ENCODE peak calls at places on chromosomes 3 and 15, in five cellular contexts. A, P, S, B and H are unnamed samples.

GRCh38 chr3:57681691-57682090 is 11.2 kb downstream of the DENND6A start:
- DNase-seq in A (no peak), P (no peak), S (no peak), B (no peak), H (no peak)

GRCh38 chr3:151560750-151561149 is 99.9 kb upstream of the IGSF10 start:
- DNase-seq in A (no peak), P (no peak), S (no peak), B (no peak), H (no peak)

GRCh38 chr3:194133661-194134230 is 2.2 kb upstream of the HES1 start:
- DNase-seq in A (no peak), P (peak; percentile 61), S (peak; percentile 67), B (no peak), H (peak; percentile 66)

GRCh38 chr3:53023072-53023823 is 22.6 kb downstream of the SFMBT1 start:
- DNase-seq in A (no peak), P (no peak), S (no peak), B (no peak), H (peak; percentile 14)

GRCh38 chr3:52090620-52091468 is 34.5 kb upstream of the DUSP7 start:
- DNase-seq in A (no peak), P (peak; percentile 40), S (no peak), B (peak; percentile 44), H (no peak)

GRCh38 chr3:108603689-108604088 is 14.2 kb downstream of the DZIP3 start:
- DNase-seq in A (no peak), P (no peak), S (no peak), B (no peak), H (no peak)

GRCh38 chr15:45630958-45631691 is 3.7 kb upstream of the SQOR start:
- DNase-seq in A (no peak), P (no peak), S (no peak), B (no peak), H (peak; percentile 80)

GRCh38 chr3:196985298-196985697 is 16.7 kb upstream of the PIGZ start:
- DNase-seq in A (no peak), P (no peak), S (no peak), B (no peak), H (no peak)

GRCh38 chr3:177427540-177427939 is 230.3 kb upstream of the TBL1XR1 start:
- DNase-seq in A (no peak), P (no peak), S (no peak), B (no peak), H (no peak)

GRCh38 chr15:25624504-25625172 is 185.8 kb upstream of the UBE3A start:
- DNase-seq in A (no peak), P (no peak), S (peak; percentile 21), B (no peak), H (no peak)

GRCh38 chr15:68930268-68931022 is at the start of gene SPESP1:
- DNase-seq in A (peak; percentile 30), P (peak; percentile 80), S (peak; percentile 59), B (no peak), H (no peak)

GRCh38 chr3:172076212-172076611 is 36.8 kb downstream of the FNDC3B start:
- DNase-seq in A (no peak), P (no peak), S (no peak), B (no peak), H (no peak)

GRCh38 chr15:26065723-26066122 is 202.6 kb upstream of the ATP10A start:
- DNase-seq in A (no peak), P (no peak), S (no peak), B (peak; percentile 61), H (no peak)

GRCh38 chr15:82621970-82622369 is 25.2 kb downstream of the CPEB1 start:
- DNase-seq in A (no peak), P (no peak), S (no peak), B (peak; percentile 11), H (no peak)

GRCh38 chr3:194738254-194739093 is 52.8 kb downstream of the FAM43A start:
- DNase-seq in A (no peak), P (no peak), S (peak; percentile 63), B (no peak), H (no peak)

GRCh38 chr3:60979861-60980739 is 271.2 kb downstream of the FHIT start:
- DNase-seq in A (no peak), P (no peak), S (no peak), B (no peak), H (no peak)

GRCh38 chr15:66701422-66702034 is 508 bp upstream of the SMAD6 start:
- DNase-seq in A (peak; percentile 25), P (peak; percentile 53), S (peak; percentile 53), B (peak; percentile 77), H (no peak)

GRCh38 chr3:27560484-27561056 is 76.4 kb upstream of the SLC4A7 start:
- DNase-seq in A (no peak), P (no peak), S (no peak), B (peak; percentile 30), H (no peak)

GRCh38 chr3:57331078-57331477 is 38.6 kb upstream of the ASB14 start:
- DNase-seq in A (no peak), P (no peak), S (no peak), B (no peak), H (no peak)

DNA sequence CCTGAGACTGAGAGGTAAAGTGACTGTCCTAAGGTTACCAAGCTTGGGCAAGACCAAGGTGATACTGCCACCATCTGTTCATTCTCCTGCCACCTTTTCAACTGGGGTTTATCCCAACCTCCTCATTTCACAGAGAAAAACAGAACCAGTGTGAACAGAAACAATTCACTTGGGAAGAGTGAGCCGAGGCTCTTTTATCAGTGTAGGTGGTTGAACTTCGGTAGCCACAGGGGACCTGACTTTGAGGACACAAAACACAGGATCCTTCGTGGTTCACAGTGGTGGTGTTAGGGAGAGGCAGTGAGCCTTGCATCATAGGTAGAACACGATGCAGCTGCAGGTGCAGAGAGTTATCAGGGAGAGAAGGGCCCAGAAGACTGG is 72.8 kb upstream of the ICE2 start:
- DNase-seq in A (no peak), P (no peak), S (no peak), B (no peak), H (no peak)
- H3K27me3 ChIP-seq in A (no peaks in the 10 kb centered on the region), P (no peaks in the 10 kb centered on the region), S (no peaks in the 10 kb centered on the region), B (no peaks in the 10 kb centered on the region), H (no peaks in the 10 kb centered on the region)

GRCh38 chr3:54122046-54122801 is at the start of gene CACNA2D3:
- DNase-seq in A (no peak), P (peak; percentile 75), S (peak; percentile 61), B (peak; percentile 67), H (peak; percentile 71)

GRCh38 chr3:54123538-54124196 is 1.3 kb downstream of the CACNA2D3 start:
- DNase-seq in A (no peak), P (peak; percentile 30), S (no peak), B (peak; percentile 21), H (peak; percentile 11)

GRCh38 chr3:54120657-54121403 is 1.5 kb upstream of the CACNA2D3 start:
- DNase-seq in A (no peak), P (peak; percentile 33), S (no peak), B (peak; percentile 52), H (peak; percentile 32)

GRCh38 chr3:54122802-54123537 is 618 bp downstream of the CACNA2D3 start:
- DNase-seq in A (no peak), P (peak; percentile 23), S (no peak), B (peak; percentile 16), H (no peak)

GRCh38 chr3:54121404-54122045 is 827 bp upstream of the CACNA2D3 start:
- DNase-seq in A (no peak), P (peak; percentile 25), S (no peak), B (peak; percentile 64), H (peak; percentile 24)
- H3K27me3 ChIP-seq in A (peaks cover 50% of the 10 kb centered on the region), P (no peaks in the 10 kb centered on the region), S (no peaks in the 10 kb centered on the region), B (peaks cover 94% of the 10 kb centered on the region), H (peaks cover 89% of the 10 kb centered on the region)

GRCh38 chr15:29819979-29820801 is 2.1 kb downstream of the TJP1 start:
- DNase-seq in A (no peak), P (no peak), S (no peak), B (no peak), H (no peak)
- H3K27me3 ChIP-seq in A (peaks cover 65% of the 10 kb centered on the region), P (no peaks in the 10 kb centered on the region), S (no peaks in the 10 kb centered on the region), B (peaks cover 16% of the 10 kb centered on the region), H (no peaks in the 10 kb centered on the region)

DNA sequence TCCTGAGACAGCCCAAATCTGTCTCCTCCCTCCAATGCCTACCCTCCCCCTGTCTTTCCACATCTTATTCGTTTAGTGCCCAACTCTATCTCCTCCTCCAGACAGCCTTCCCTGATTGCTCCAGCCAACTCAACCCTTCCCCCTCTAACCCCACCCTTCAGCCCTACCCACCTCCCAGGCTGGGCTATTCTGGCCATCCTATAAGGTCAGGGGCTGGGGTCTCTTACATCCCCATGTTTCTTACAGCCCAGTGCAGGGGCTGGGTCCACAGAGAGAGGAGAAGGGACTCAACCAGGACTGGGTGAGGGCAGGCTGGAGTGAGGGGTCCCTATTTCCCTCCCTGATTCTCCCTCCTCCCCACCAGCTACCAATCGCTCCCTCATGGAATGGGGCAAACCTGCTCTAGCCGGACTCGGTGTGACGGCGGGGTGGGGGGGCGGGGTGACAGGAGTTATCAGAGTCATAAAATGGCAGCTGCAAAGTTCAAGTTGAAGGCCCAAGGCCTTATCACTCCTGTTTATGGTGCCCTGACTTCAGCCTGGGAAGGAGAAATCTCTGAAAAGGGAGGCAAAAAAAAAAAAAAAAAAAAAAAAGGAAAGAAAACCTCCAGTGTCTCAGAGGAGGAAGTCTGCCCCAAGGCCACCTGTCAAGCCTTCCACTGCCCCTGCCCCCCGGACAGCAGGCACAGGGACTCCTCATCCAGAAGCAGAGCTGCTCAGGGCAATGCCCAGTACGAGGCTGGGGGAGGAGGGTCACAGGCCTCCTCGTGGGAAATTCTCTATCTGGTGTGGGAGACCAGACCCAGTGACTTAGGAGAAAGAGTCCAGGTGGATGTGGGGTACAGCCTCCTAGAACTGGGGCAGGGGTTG is 2.1 kb downstream of the VIPR1 start:
- DNase-seq in A (no peak), P (no peak), S (no peak), B (no peak), H (no peak)
- H3K27me3 ChIP-seq in A (peaks cover under 1% of the 10 kb centered on the region), P (no peaks in the 10 kb centered on the region), S (no peaks in the 10 kb centered on the region), B (peaks cover 45% of the 10 kb centered on the region), H (peaks cover 39% of the 10 kb centered on the region)

GRCh38 chr15:93070901-93071300 is 18.1 kb downstream of the RGMA start:
- DNase-seq in A (no peak), P (no peak), S (no peak), B (peak; percentile 39), H (no peak)
- H3K27me3 ChIP-seq in A (peaks cover 45% of the 10 kb centered on the region), P (no peaks in the 10 kb centered on the region), S (no peaks in the 10 kb centered on the region), B (no peaks in the 10 kb centered on the region), H (peaks cover 35% of the 10 kb centered on the region)